ENCODE peak calls at places on chromosomes 12 and 14, in eight cellular contexts. S is epithelial cell of proximal tubule; X is GM20000; I is astrocyte of the cerebellum; R is hepatic stellate cell; C is activated CD4-positive, alpha-beta T cell treated with anti-CD3 and anti-CD28 coated beads for 48 hours; T is A172; J is immature natural killer cell. W is an unnamed sample.

GRCh38 chr14:50669441-50669986 is 1.4 kb upstream of the SAV1 start:
- DNase-seq in S (no peak), X (no peak), R (no peak), T (no peak), I (no peak), J (no peak), C (no peak), W (no peak)

GRCh38 chr12:22979854-22980253 is 354.9 kb downstream of the ETNK1 start:
- DNase-seq in J (no peak), R (no peak), X (no peak), C (no peak), S (no peak), T (no peak), I (no peak), W (no peak)

GRCh38 chr12:41917827-41918445 is 226.7 kb downstream of the GXYLT1 start:
- DNase-seq in I (no peak), X (no peak), J (no peak), C (no peak), T (peak), R (no peak), S (no peak), W (no peak)

GRCh38 chr14:96762650-96763049 is 34.5 kb upstream of the VRK1 start:
- DNase-seq in T (peak), I (no peak), X (peak), J (peak), S (no peak), R (peak), C (no peak), W (peak)

GRCh38 chr12:52524241-52524897 is 4.2 kb upstream of the KRT5 start:
- DNase-seq in S (no peak), X (no peak), I (no peak), J (no peak), R (no peak), T (no peak), C (no peak), W (no peak)

GRCh38 chr14:28926091-28926490 is 159.5 kb downstream of the FOXG1 start:
- DNase-seq in X (no peak), J (no peak), I (no peak), R (no peak), T (no peak), S (no peak), C (no peak), W (no peak)

GRCh38 chr12:117141097-117141898 is 42.1 kb upstream of the TESC start:
- DNase-seq in I (no peak), C (no peak), T (no peak), X (no peak), R (no peak), J (no peak), S (no peak), W (no peak)

GRCh38 chr14:105881021-105881930 is 354.9 kb downstream of the TMEM121 start:
- DNase-seq in T (no peak), J (no peak), S (no peak), C (peak), R (no peak), I (no peak), X (no peak), W (no peak)

W was measured in kidney epithelial cell.